ENCODE peak calls at places on chromosomes 12 and 14, in eight cellular contexts. M, S, L, E, B, N, C and F are unnamed samples.

GRCh38 chr14:65239143-65239672 is 136.9 kb upstream of the MAX start:
- DNase-seq in L (peak; percentile 71), C (no peak), S (no peak), B (peak; percentile 45), N (no peak), E (no peak), M (no peak), F (no peak)

GRCh38 chr12:48758186-48758585 is 30.7 kb downstream of the ADCY6 start:
- DNase-seq in B (peak; percentile 41), N (no peak), S (no peak), C (no peak), M (no peak), L (no peak), E (no peak), F (no peak)

GRCh38 chr12:110931315-110931728 is 10.9 kb upstream of the MYL2 start:
- DNase-seq in L (no peak), N (no peak), S (no peak), C (no peak), B (no peak), M (no peak), E (no peak), F (no peak)

GRCh38 chr12:130673036-130673705 is 42.9 kb downstream of the RIMBP2 start:
- DNase-seq in L (no peak), E (no peak), C (no peak), N (no peak), M (no peak), B (no peak), S (no peak), F (no peak)

GRCh38 chr14:104169765-104170113 is 31.4 kb downstream of the KIF26A start:
- DNase-seq in S (no peak), L (no peak), B (no peak), N (no peak), E (no peak), M (no peak), C (no peak), F (no peak)

GRCh38 chr12:1297639-1298038 is 296.7 kb downstream of the FBXL14 start:
- DNase-seq in B (no peak), M (no peak), L (no peak), N (no peak), S (no peak), E (no peak), C (no peak), F (no peak)

GRCh38 chr14:93332032-93332852 is 594 bp downstream of the BTBD7 start:
- DNase-seq in E (peak; percentile 77), L (peak; percentile 41), M (no peak), N (no peak), B (peak; percentile 70), S (peak; percentile 26), C (peak; percentile 20), F (no peak)

GRCh38 chr12:8037046-8037663 is 4.6 kb downstream of the FOXJ2 start:
- DNase-seq in C (no peak), N (no peak), E (peak; percentile 25), L (no peak), B (no peak), S (no peak), M (no peak), F (no peak)

GRCh38 chr14:63262446-63262845 is 56.3 kb downstream of the GPHB5 start:
- DNase-seq in M (no peak), S (no peak), L (no peak), C (no peak), B (no peak), E (no peak), N (no peak), F (no peak)

GRCh38 chr14:103767306-103767894 is 51.8 kb downstream of the ZFYVE21 start:
- DNase-seq in S (no peak), E (no peak), B (no peak), L (no peak), M (no peak), N (no peak), C (no peak), F (no peak)

GRCh38 chr12:11651785-11652184 is 2.3 kb downstream of the ETV6 start:
- DNase-seq in C (no peak), B (peak; percentile 38), L (no peak), N (no peak), E (peak; percentile 48), M (no peak), S (no peak), F (no peak)

GRCh38 chr14:45364565-45364964 is 111.6 kb upstream of the MIS18BP1 start:
- DNase-seq in B (no peak), S (no peak), N (no peak), C (no peak), L (no peak), M (no peak), E (no peak), F (no peak)

GRCh38 chr14:104895786-104896642 is 28.7 kb upstream of the PLD4 start:
- DNase-seq in N (peak; percentile 11), M (no peak), L (no peak), S (no peak), B (no peak), C (no peak), E (peak; percentile 0), F (no peak)

GRCh38 chr12:108063192-108063591 is 65.9 kb upstream of the WSCD2 start:
- DNase-seq in B (no peak), N (no peak), L (no peak), C (no peak), E (peak; percentile 29), S (no peak), M (no peak), F (no peak)

GRCh38 chr12:121805800-121806555 is 2.2 kb downstream of the SETD1B start:
- DNase-seq in L (no peak), C (no peak), B (peak; percentile 17), N (no peak), S (no peak), M (no peak), E (no peak), F (no peak)